ENCODE peak calls at places on chromosomes 16 and 17, in nine cellular contexts. V is activated T-cell treated with anti-CD3 and anti-CD28 coated beads, Interleukin-2, amount 50 U/mL, for 72 hours; M is activated naive CD4-positive, alpha-beta T cell treated with anti-CD3 and anti-CD28 coated beads, Interleukin-2, amount 10 ng/mL, durations not matched to agents 7 days and 5 days; G is NCI-H345; W is mesothelial cell of epicardium; S is hypothalamus; O is activated CD4-positive, alpha-beta T cell treated with anti-CD3 and anti-CD28 coated beads for 4 hours; A is dorsolateral prefrontal cortex; K is left ventricle myocardium inferior. I is an unnamed sample.

GRCh38 chr17:35588196-35588920 is 1.2 kb downstream of the AP2B1 start:
- DNase-seq in G (no peak), O (no peak), M (no peak), V (peak; percentile 26), S (no peak), A (no peak), K (no peak), W (no peak), I (no peak)

GRCh38 chr17:69405096-69405495 is 9.4 kb upstream of the MAP2K6 start:
- DNase-seq in S (no peak), O (no peak), M (no peak), A (no peak), G (no peak), W (no peak), K (no peak), V (no peak), I (no peak)

GRCh38 chr17:12021604-12022003 is 927 bp downstream of the MAP2K4 start:
- DNase-seq in G (no peak), K (no peak), O (no peak), M (no peak), A (no peak), S (no peak), W (no peak), V (no peak), I (no peak)

GRCh38 chr16:83772806-83773205 is 35.0 kb upstream of the HSBP1 start:
- DNase-seq in V (no peak), W (no peak), O (no peak), G (no peak), K (no peak), S (no peak), A (no peak), M (no peak), I (no peak)

GRCh38 chr17:1188812-1189211 is 9.0 kb upstream of the ABR start:
- DNase-seq in A (no peak), G (no peak), V (no peak), K (peak; percentile 81), S (no peak), M (no peak), O (no peak), W (no peak), I (no peak)

GRCh38 chr17:55496094-55496881 is 15.0 kb downstream of the SMIM36 start:
- DNase-seq in O (no peak), A (no peak), G (no peak), S (no peak), W (no peak), K (peak; percentile 34), M (no peak), V (no peak), I (no peak)

GRCh38 chr16:19330801-19331484 is 45.4 kb downstream of the CLEC19A start:
- DNase-seq in K (no peak), A (no peak), S (peak; percentile 36), W (no peak), G (peak; percentile 70), O (no peak), V (no peak), M (no peak), I (no peak)

GRCh38 chr17:82905130-82905529 is 65.3 kb upstream of the ZNF750 start:
- DNase-seq in M (no peak), O (no peak), S (no peak), V (no peak), W (no peak), K (no peak), G (no peak), A (no peak), I (no peak)

GRCh38 chr16:2147981-2148671 is at the start of gene RAB26:
- DNase-seq in K (peak; percentile 83), V (peak; percentile 72), A (no peak), M (peak; percentile 75), S (peak; percentile 51), O (peak; percentile 50), G (peak; percentile 95), W (no peak), I (peak; percentile 60)

GRCh38 chr17:29711588-29712385 is 89.1 kb upstream of the CORO6 start:
- DNase-seq in M (no peak), G (no peak), A (no peak), V (no peak), K (no peak), W (no peak), O (no peak), S (no peak), I (no peak)

GRCh38 chr17:49198206-49198605 is 12.2 kb downstream of the GNGT2 start:
- DNase-seq in M (no peak), K (no peak), A (no peak), O (no peak), S (no peak), G (no peak), V (no peak), W (no peak), I (no peak)

GRCh38 chr17:77916771-77917481 is 41.6 kb upstream of the TNRC6C start:
- DNase-seq in A (no peak), G (no peak), K (no peak), W (no peak), O (no peak), V (no peak), S (no peak), M (peak; percentile 30), I (peak; percentile 79)

GRCh38 chr16:57818377-57819055 is 16.2 kb upstream of the KIFC3 start:
- DNase-seq in M (no peak), A (no peak), W (no peak), K (no peak), G (peak; percentile 86), O (no peak), S (no peak), V (no peak), I (no peak)

GRCh38 chr17:55023626-55024025 is 55.1 kb downstream of the STXBP4 start:
- DNase-seq in A (no peak), M (no peak), O (no peak), V (no peak), K (no peak), S (no peak), G (no peak), W (no peak), I (no peak)

GRCh38 chr17:57881143-57881542 is 31.3 kb upstream of the MRPS23 start:
- DNase-seq in W (no peak), V (no peak), A (no peak), M (no peak), O (no peak), K (no peak), G (no peak), S (no peak), I (no peak)

GRCh38 chr16:50378417-50378816 is 9.6 kb upstream of the BRD7 start:
- DNase-seq in M (no peak), A (no peak), W (no peak), K (no peak), G (no peak), V (no peak), S (no peak), O (no peak), I (no peak)

GRCh38 chr16:17467923-17468540 is 2.7 kb downstream of the XYLT1 start:
- DNase-seq in S (peak; percentile 69), W (no peak), G (peak; percentile 57), A (peak; percentile 84), V (peak; percentile 40), K (peak; percentile 54), M (peak; percentile 68), O (peak; percentile 34), I (peak; percentile 60)

GRCh38 chr17:75919611-75920010 is 14.9 kb upstream of the MRPL38 start:
- DNase-seq in O (no peak), A (no peak), W (no peak), M (no peak), S (no peak), V (no peak), G (no peak), K (no peak), I (no peak)

GRCh38 chr16:1022466-1022865 is 40.9 kb downstream of the SOX8 start:
- DNase-seq in G (no peak), S (no peak), M (no peak), K (no peak), V (no peak), A (no peak), W (no peak), O (no peak), I (no peak)

GRCh38 chr17:50547035-50547735 is at the start of gene SPATA20:
- DNase-seq in A (peak; percentile 77), S (peak; percentile 70), V (peak; percentile 91), W (peak; percentile 84), G (peak; percentile 88), K (peak; percentile 92), M (peak; percentile 93), O (peak; percentile 81), I (peak; percentile 87)

GRCh38 chr16:4263504-4264436 is 9.1 kb downstream of the TFAP4 start:
- DNase-seq in G (no peak), S (no peak), V (peak; percentile 20), O (no peak), K (peak; percentile 85), W (peak; percentile 66), A (no peak), M (peak; percentile 25), I (no peak)

GRCh38 chr17:60040843-60041242 is 37.9 kb downstream of the HEATR6 start:
- DNase-seq in K (no peak), W (no peak), G (no peak), A (no peak), S (no peak), O (no peak), V (no peak), M (no peak), I (no peak)

GRCh38 chr16:66696669-66697630 is at the start of gene CMTM4:
- DNase-seq in G (peak; percentile 80), K (peak; percentile 86), S (peak; percentile 47), W (peak; percentile 85), A (peak; percentile 59), O (peak; percentile 76), M (peak; percentile 80), V (peak; percentile 82), I (peak; percentile 75)

GRCh38 chr17:72565006-72565405 is 444.2 kb downstream of the SOX9 start:
- DNase-seq in W (no peak), G (no peak), O (no peak), V (no peak), K (no peak), S (no peak), M (no peak), A (no peak), I (no peak)

GRCh38 chr17:57309479-57309878 is 53.2 kb downstream of the MSI2 start:
- DNase-seq in O (no peak), A (no peak), V (no peak), S (no peak), G (no peak), W (no peak), K (no peak), M (no peak), I (no peak)

GRCh38 chr16:10862432-10862831 is 14.6 kb upstream of the CIITA start:
- DNase-seq in M (no peak), A (no peak), O (no peak), K (no peak), W (no peak), V (no peak), G (no peak), S (peak; percentile 41), I (no peak)

GRCh38 chr17:82031303-82031884 is at the start of gene RAC3:
- DNase-seq in O (no peak), W (no peak), M (no peak), A (no peak), K (no peak), S (no peak), V (peak; percentile 30), G (peak; percentile 73), I (no peak)

GRCh38 chr16:67279296-67280089 is at the start of gene PLEKHG4:
- DNase-seq in O (peak; percentile 80), S (no peak), A (no peak), M (peak; percentile 87), K (peak; percentile 64), V (peak; percentile 90), G (peak; percentile 62), W (peak; percentile 48), I (peak; percentile 83)

GRCh38 chr17:82184761-82185160 is 27.9 kb downstream of the CCDC57 start:
- DNase-seq in S (no peak), V (no peak), W (no peak), K (no peak), A (peak; percentile 38), G (no peak), O (no peak), M (no peak), I (no peak)